ENCODE peak calls at places on chromosome 1, in four cellular contexts. One of them, this sample, is unnamed.

GRCh38 chr1:91555074-91555730 is 54.6 kb downstream of the CDC7 start:
- DNase-seq in GM18507: no peak
- DNase-seq in SJSA1: peak
- DNase-seq in dorsolateral prefrontal cortex: no peak
- DNase-seq in this sample: no peak

GRCh38 chr1:22810378-22810777 is 99.7 kb downstream of the EPHB2 start:
- DNase-seq in GM18507: no peak
- DNase-seq in SJSA1: no peak
- DNase-seq in dorsolateral prefrontal cortex: no peak
- DNase-seq in this sample: no peak

GRCh38 chr1:228897901-228898300 is 162.6 kb downstream of the RHOU start:
- DNase-seq in GM18507: no peak
- DNase-seq in SJSA1: no peak
- DNase-seq in dorsolateral prefrontal cortex: no peak
- DNase-seq in this sample: no peak

GRCh38 chr1:41612953-41613352 is 128.5 kb upstream of the EDN2 start:
- DNase-seq in GM18507: no peak
- DNase-seq in SJSA1: no peak
- DNase-seq in dorsolateral prefrontal cortex: no peak
- DNase-seq in this sample: no peak

GRCh38 chr1:3670823-3671251 is 18.5 kb downstream of the TP73 start:
- DNase-seq in GM18507: no peak
- DNase-seq in SJSA1: no peak
- DNase-seq in dorsolateral prefrontal cortex: no peak
- DNase-seq in this sample: no peak

GRCh38 chr1:20151906-20152598 is 12.9 kb downstream of the PLA2G2F start:
- DNase-seq in GM18507: peak
- DNase-seq in SJSA1: peak
- DNase-seq in dorsolateral prefrontal cortex: peak
- DNase-seq in this sample: peak

GRCh38 chr1:43671193-43671592 is 21.2 kb downstream of the KDM4A start:
- DNase-seq in GM18507: no peak
- DNase-seq in SJSA1: no peak
- DNase-seq in dorsolateral prefrontal cortex: no peak
- DNase-seq in this sample: no peak

GRCh38 chr1:20725189-20726106 is 7.1 kb downstream of the SH2D5 start:
- DNase-seq in GM18507: no peak
- DNase-seq in SJSA1: peak
- DNase-seq in dorsolateral prefrontal cortex: peak
- DNase-seq in this sample: no peak

GRCh38 chr1:30273456-30273855 is 449.9 kb downstream of the MATN1 start:
- DNase-seq in GM18507: no peak
- DNase-seq in SJSA1: peak
- DNase-seq in dorsolateral prefrontal cortex: no peak
- DNase-seq in this sample: no peak

This sample was measured in activated gamma-delta T cell.